ENCODE peak calls at places on chromosomes 7 and 10, in six cellular contexts. M is endothelial cell, I is amniotic stem cell, R is AG10803, K is RWPE1, G is germinal center. J is an unnamed sample.

GRCh38 chr10:60818134-60818770 is 40.0 kb downstream of the CDK1 start:
- DNase-seq in R (peak; percentile 87), K (no peak), G (no peak), M (no peak), I (peak; percentile 38), J (no peak)

GRCh38 chr10:51685768-51686167 is 13.6 kb downstream of the CSTF2T start:
- DNase-seq in K (peak; percentile 7), R (peak; percentile 38), I (no peak), G (no peak), M (no peak), J (no peak)

GRCh38 chr10:130221456-130222375 is 85.5 kb downstream of the GLRX3 start:
- DNase-seq in I (no peak), R (no peak), K (no peak), M (no peak), G (no peak), J (no peak)

GRCh38 chr10:77182803-77183202 is 454.8 kb downstream of the KCNMA1 start:
- DNase-seq in I (no peak), G (no peak), M (no peak), R (no peak), K (no peak), J (no peak)

GRCh38 chr10:89531359-89531758 is 4.0 kb downstream of the SLC16A12 start:
- DNase-seq in G (no peak), M (no peak), R (no peak), I (no peak), K (no peak), J (no peak)

GRCh38 chr10:12194752-12195271 is 879 bp downstream of the NUDT5 start:
- DNase-seq in R (peak; percentile 37), M (peak; percentile 17), G (peak; percentile 10), K (peak; percentile 18), I (no peak), J (peak; percentile 38)

GRCh38 chr7:151665363-151665762 is 145.7 kb upstream of the RHEB start:
- DNase-seq in G (no peak), I (no peak), R (peak; percentile 87), M (no peak), K (no peak), J (no peak)

GRCh38 chr7:112495820-112496462 is 15.2 kb downstream of the LSMEM1 start:
- DNase-seq in R (peak; percentile 76), M (peak; percentile 18), I (peak; percentile 8), G (peak; percentile 6), K (peak; percentile 41), J (peak; percentile 69)

GRCh38 chr10:100912013-100912608 is 652 bp upstream of the SLF2 start:
- DNase-seq in I (no peak), M (no peak), K (no peak), R (peak; percentile 14), G (no peak), J (no peak)

GRCh38 chr10:52918714-52919316 is 146.2 kb upstream of the MBL2 start:
- DNase-seq in M (no peak), G (no peak), K (no peak), I (no peak), R (no peak), J (no peak)

GRCh38 chr10:132511692-132512442 is 25.7 kb upstream of the INPP5A start:
- DNase-seq in R (no peak), M (no peak), I (no peak), K (no peak), G (no peak), J (no peak)

GRCh38 chr7:158702196-158702595 is 2.4 kb downstream of the NCAPG2 start:
- DNase-seq in R (no peak), M (no peak), I (no peak), K (no peak), G (no peak), J (no peak)

GRCh38 chr7:142855756-142856564 is 1.1 kb downstream of the EPHB6 start:
- DNase-seq in M (no peak), G (no peak), K (no peak), I (no peak), R (peak; percentile 37), J (no peak)

GRCh38 chr10:128875955-128876354 is 591.1 kb upstream of the MGMT start:
- DNase-seq in R (peak; percentile 34), M (no peak), G (no peak), K (no peak), I (no peak), J (no peak)

GRCh38 chr10:75378403-75378802 is 23.2 kb downstream of the ZNF503 start:
- DNase-seq in R (no peak), G (no peak), K (no peak), I (no peak), M (no peak), J (no peak)

GRCh38 chr7:46006212-46006611 is 85.1 kb upstream of the IGFBP3 start:
- DNase-seq in I (no peak), R (no peak), M (no peak), K (no peak), G (no peak), J (no peak)

GRCh38 chr7:55073051-55073511 is 54.3 kb downstream of the EGFR start:
- DNase-seq in M (no peak), I (no peak), G (peak; percentile 43), R (peak; percentile 76), K (no peak), J (no peak)

J was measured in A549.